ENCODE peak calls at places on chromosomes 16 and 17, in four cellular contexts. One of them, this sample, is unnamed.

GRCh38 chr17:82884923-82885322 is 45.1 kb upstream of the ZNF750 start:
- DNase-seq in mammary epithelial cell: no peak
- DNase-seq in adrenal gland: no peak
- DNase-seq in gastrocnemius medialis: no peak
- DNase-seq in this sample: no peak

GRCh38 chr17:18280766-18281165 is 20.3 kb downstream of the MIEF2 start:
- DNase-seq in mammary epithelial cell: no peak
- DNase-seq in adrenal gland: no peak
- DNase-seq in gastrocnemius medialis: no peak
- DNase-seq in this sample: no peak

GRCh38 chr16:53821487-53821886 is 117.5 kb downstream of the FTO start:
- DNase-seq in mammary epithelial cell: peak; percentile 65
- DNase-seq in adrenal gland: no peak
- DNase-seq in gastrocnemius medialis: no peak
- DNase-seq in this sample: no peak

GRCh38 chr17:35297666-35298065 is 54.8 kb downstream of the SLFN5 start:
- DNase-seq in gastrocnemius medialis: no peak
- DNase-seq in adrenal gland: no peak
- DNase-seq in mammary epithelial cell: no peak
- DNase-seq in this sample: no peak

GRCh38 chr17:79843475-79843916 is 4.3 kb upstream of the CBX4 start:
- DNase-seq in gastrocnemius medialis: no peak
- DNase-seq in mammary epithelial cell: no peak
- DNase-seq in adrenal gland: no peak
- DNase-seq in this sample: no peak

GRCh38 chr16:31537362-31537921 is 9.7 kb downstream of the AHSP start:
- DNase-seq in adrenal gland: no peak
- DNase-seq in mammary epithelial cell: no peak
- DNase-seq in gastrocnemius medialis: no peak
- DNase-seq in this sample: no peak

GRCh38 chr16:85987750-85988078 is 88.8 kb downstream of the IRF8 start:
- DNase-seq in gastrocnemius medialis: no peak
- DNase-seq in mammary epithelial cell: no peak
- DNase-seq in adrenal gland: no peak
- DNase-seq in this sample: no peak

GRCh38 chr17:37327341-37328090 is 48.3 kb upstream of the C17orf78 start:
- DNase-seq in mammary epithelial cell: peak; percentile 9
- DNase-seq in gastrocnemius medialis: peak; percentile 75
- DNase-seq in adrenal gland: no peak
- DNase-seq in this sample: no peak

GRCh38 chr16:67995423-67995822 is 3.9 kb downstream of the DPEP2 start:
- DNase-seq in gastrocnemius medialis: no peak
- DNase-seq in mammary epithelial cell: peak; percentile 46
- DNase-seq in adrenal gland: no peak
- DNase-seq in this sample: no peak

GRCh38 chr16:66127459-66128362 is 238.8 kb upstream of the CDH5 start:
- DNase-seq in mammary epithelial cell: no peak
- DNase-seq in adrenal gland: peak; percentile 69
- DNase-seq in gastrocnemius medialis: no peak
- DNase-seq in this sample: peak; percentile 78

GRCh38 chr16:67428146-67428731 is 2.7 kb upstream of the HSD11B2 start:
- DNase-seq in gastrocnemius medialis: no peak
- DNase-seq in adrenal gland: peak; percentile 87
- DNase-seq in mammary epithelial cell: peak; percentile 39
- DNase-seq in this sample: peak; percentile 87

GRCh38 chr17:62704381-62704971 is 77.0 kb downstream of the MRC2 start:
- DNase-seq in adrenal gland: no peak
- DNase-seq in mammary epithelial cell: peak; percentile 92
- DNase-seq in gastrocnemius medialis: no peak
- DNase-seq in this sample: no peak

GRCh38 chr17:71378036-71378435 is 742.8 kb upstream of the SOX9 start:
- DNase-seq in mammary epithelial cell: no peak
- DNase-seq in adrenal gland: no peak
- DNase-seq in gastrocnemius medialis: no peak
- DNase-seq in this sample: no peak

GRCh38 chr17:82859431-82860403 is 19.9 kb upstream of the ZNF750 start:
- DNase-seq in adrenal gland: peak; percentile 93
- DNase-seq in gastrocnemius medialis: no peak
- DNase-seq in mammary epithelial cell: no peak
- DNase-seq in this sample: peak; percentile 63

DNA sequence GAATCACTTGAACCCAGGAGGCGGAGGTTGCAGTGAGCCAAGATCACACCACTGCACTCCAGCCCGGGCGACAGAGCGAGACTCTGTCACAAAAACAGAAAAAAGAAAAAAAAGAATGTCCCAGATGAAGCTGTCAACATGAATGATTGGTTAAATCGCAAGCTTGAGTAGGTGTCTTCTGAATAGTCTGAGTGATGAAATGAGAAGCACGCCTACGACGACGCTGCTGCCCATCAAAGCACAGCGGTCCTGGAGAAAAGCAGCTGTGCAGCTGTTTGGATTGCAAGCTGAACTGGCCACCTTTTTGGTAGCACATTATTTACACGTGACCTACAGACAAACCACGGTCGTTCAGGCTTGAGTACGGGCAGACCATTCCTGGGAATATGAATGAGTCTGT is 12.5 kb downstream of the ADCY9 start:
- DNase-seq in adrenal gland: no peak
- DNase-seq in gastrocnemius medialis: no peak
- DNase-seq in mammary epithelial cell: no peak
- DNase-seq in this sample: no peak
- H3K4me1 ChIP-seq in adrenal gland: no peaks in the 10 kb centered on the region
- H3K4me1 ChIP-seq in gastrocnemius medialis: peaks cover 19% of the 10 kb centered on the region
- H3K4me1 ChIP-seq in mammary epithelial cell: no peaks in the 10 kb centered on the region
- H3K4me1 ChIP-seq in this sample: no peaks in the 10 kb centered on the region

GRCh38 chr17:42203354-42203753 is 9.1 kb upstream of the GHDC start:
- DNase-seq in adrenal gland: no peak
- DNase-seq in mammary epithelial cell: no peak
- DNase-seq in gastrocnemius medialis: no peak
- DNase-seq in this sample: no peak
- H3K36me3 ChIP-seq in adrenal gland: peaks cover 60% of the 10 kb centered on the region
- H3K36me3 ChIP-seq in mammary epithelial cell: peaks cover 3% of the 10 kb centered on the region
- H3K36me3 ChIP-seq in gastrocnemius medialis: peaks cover 58% of the 10 kb centered on the region
- H3K36me3 ChIP-seq in this sample: peaks cover 14% of the 10 kb centered on the region

GRCh38 chr17:76153640-76154039 is 12.6 kb upstream of the FOXJ1 start:
- DNase-seq in gastrocnemius medialis: no peak
- DNase-seq in mammary epithelial cell: no peak
- DNase-seq in adrenal gland: no peak
- DNase-seq in this sample: no peak

GRCh38 chr17:76151896-76152454 is 10.9 kb upstream of the FOXJ1 start:
- DNase-seq in adrenal gland: no peak
- DNase-seq in gastrocnemius medialis: no peak
- DNase-seq in mammary epithelial cell: no peak
- DNase-seq in this sample: no peak

GRCh38 chr17:76153202-76153601 is 12.2 kb upstream of the FOXJ1 start:
- DNase-seq in gastrocnemius medialis: no peak
- DNase-seq in adrenal gland: no peak
- DNase-seq in mammary epithelial cell: no peak
- DNase-seq in this sample: no peak

GRCh38 chr17:76150712-76151622 is 9.9 kb upstream of the FOXJ1 start:
- DNase-seq in mammary epithelial cell: no peak
- DNase-seq in gastrocnemius medialis: no peak
- DNase-seq in adrenal gland: no peak
- DNase-seq in this sample: no peak

DNA sequence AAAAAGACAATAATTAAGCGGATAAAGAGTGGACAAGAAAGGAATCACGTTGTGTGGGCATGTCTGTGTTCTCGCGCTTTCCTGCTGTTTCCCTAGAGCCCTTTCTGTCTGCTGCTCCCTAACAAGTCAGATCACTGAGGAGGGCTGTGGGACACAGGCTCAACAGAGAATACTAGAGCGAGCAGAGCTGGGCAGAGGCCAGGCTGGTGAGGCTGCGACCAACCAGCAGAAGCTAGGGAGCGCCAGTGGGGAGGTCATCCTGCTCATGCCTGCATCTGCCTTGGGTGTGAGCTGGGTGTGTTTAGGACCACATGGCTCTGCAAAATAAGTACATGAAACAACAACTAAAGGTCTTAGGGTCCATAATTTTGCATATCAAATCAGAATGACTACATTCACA is 11.5 kb upstream of the FOXJ1 start:
- DNase-seq in gastrocnemius medialis: no peak
- DNase-seq in adrenal gland: no peak
- DNase-seq in mammary epithelial cell: no peak
- DNase-seq in this sample: no peak
- TF ChIP-seq CTCF in gastrocnemius medialis: no peak
- TF ChIP-seq CTCF in adrenal gland: no peak
- TF ChIP-seq CTCF in mammary epithelial cell: no peak
- TF ChIP-seq CTCF in this sample: peak; percentile 8

DNA sequence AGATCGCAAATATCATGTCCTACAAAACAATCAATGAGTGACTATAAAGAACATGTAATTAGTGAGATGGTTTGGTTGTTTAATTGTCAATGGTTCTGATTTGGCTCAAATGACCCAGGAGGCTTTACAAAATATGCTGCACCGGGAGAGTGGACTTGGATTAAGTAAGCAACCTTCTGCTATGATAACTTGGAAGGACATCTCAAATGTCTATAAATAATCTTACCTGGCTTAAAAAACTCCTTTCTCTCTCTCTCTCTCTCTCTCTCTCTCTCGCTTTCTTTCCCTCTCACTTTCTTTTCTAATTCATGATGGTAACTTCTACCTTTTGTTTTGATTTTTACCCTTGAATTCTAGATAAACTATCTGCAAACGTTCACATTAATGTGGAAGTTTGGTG is 14.2 kb downstream of the KCNJ2 start:
- DNase-seq in gastrocnemius medialis: no peak
- DNase-seq in adrenal gland: no peak
- DNase-seq in mammary epithelial cell: no peak
- DNase-seq in this sample: no peak
- H3K4me1 ChIP-seq in gastrocnemius medialis: peaks cover 71% of the 10 kb centered on the region
- H3K4me1 ChIP-seq in adrenal gland: no peaks in the 10 kb centered on the region
- H3K4me1 ChIP-seq in mammary epithelial cell: peaks cover 33% of the 10 kb centered on the region
- H3K4me1 ChIP-seq in this sample: no peaks in the 10 kb centered on the region

DNA sequence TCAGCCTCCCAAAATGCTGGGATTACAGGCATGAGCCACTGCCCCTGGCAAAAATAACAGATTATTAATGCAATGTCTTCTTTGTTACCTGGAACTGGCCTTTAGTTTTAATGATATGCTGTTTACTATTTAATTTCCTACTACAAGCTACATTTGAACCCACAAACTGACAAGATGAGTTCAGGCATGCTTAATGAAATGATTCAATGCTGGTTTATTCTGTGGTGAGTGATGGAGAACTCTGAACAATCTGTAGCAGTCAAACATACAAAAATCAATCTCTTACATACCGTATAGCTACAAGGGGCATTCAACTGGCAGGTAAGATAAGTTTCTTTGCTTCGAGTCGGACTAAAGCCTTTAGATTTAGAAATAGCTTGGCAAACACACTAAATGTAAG is 138.7 kb downstream of the SSH2 start:
- DNase-seq in mammary epithelial cell: peak; percentile 77
- DNase-seq in gastrocnemius medialis: no peak
- DNase-seq in adrenal gland: no peak
- DNase-seq in this sample: no peak
- H3K36me3 ChIP-seq in mammary epithelial cell: no peaks in the 10 kb centered on the region
- H3K36me3 ChIP-seq in gastrocnemius medialis: no peaks in the 10 kb centered on the region
- H3K36me3 ChIP-seq in adrenal gland: no peaks in the 10 kb centered on the region
- H3K36me3 ChIP-seq in this sample: no peaks in the 10 kb centered on the region

This sample was measured in BE2C.